ENCODE peak calls at places on chromosome 11, in eight cellular contexts. P is iPS DF 6.9, K is osteoblast, M is uterus, B is fibroblast of lung, H is spleen, I is mammary epithelial cell, S is ovary. E is an unnamed sample.

GRCh38 chr11:77187105-77187750 is 59.2 kb downstream of the MYO7A start:
- DNase-seq in P (no peak), K (no peak), M (no peak), B (no peak), H (no peak), I (no peak), S (no peak), E (no peak)

GRCh38 chr11:107606122-107606521 is 15.2 kb downstream of the ELMOD1 start:
- DNase-seq in P (no peak), K (peak; percentile 17), M (no peak), B (no peak), H (no peak), I (no peak), S (no peak), E (no peak)

GRCh38 chr11:47021965-47022364 is 85.4 kb downstream of the CSTPP1 start:
- DNase-seq in P (no peak), K (no peak), M (no peak), B (no peak), H (no peak), I (no peak), S (no peak), E (no peak)

GRCh38 chr11:38553033-38553432 is 1955.0 kb upstream of the RAG2 start:
- DNase-seq in P (no peak), K (no peak), M (no peak), B (peak; percentile 50), H (no peak), I (no peak), S (no peak), E (no peak)

GRCh38 chr11:134032501-134033091 is 36.3 kb upstream of the JAM3 start:
- DNase-seq in P (no peak), K (no peak), M (no peak), B (peak; percentile 20), H (no peak), I (no peak), S (peak; percentile 25), E (no peak)

GRCh38 chr11:47995318-47995717 is 15.0 kb downstream of the PTPRJ start:
- DNase-seq in P (no peak), K (no peak), M (no peak), B (no peak), H (peak; percentile 7), I (no peak), S (no peak), E (no peak)

GRCh38 chr11:848988-849824 is 6.6 kb downstream of the TSPAN4 start:
- DNase-seq in P (no peak), K (peak; percentile 95), M (peak; percentile 66), B (no peak), H (no peak), I (no peak), S (peak; percentile 61), E (peak; percentile 57)

GRCh38 chr11:91296628-91297027 is 928.0 kb upstream of the FAT3 start:
- DNase-seq in P (no peak), K (no peak), M (no peak), B (no peak), H (no peak), I (peak; percentile 16), S (no peak), E (no peak)

GRCh38 chr11:70552441-70553150 is 154.3 kb downstream of the CTTN start:
- DNase-seq in P (no peak), K (peak; percentile 70), M (no peak), B (no peak), H (peak; percentile 23), I (no peak), S (no peak), E (no peak)

GRCh38 chr11:132024587-132025295 is 654.3 kb downstream of the NTM start:
- DNase-seq in P (no peak), K (peak; percentile 87), M (no peak), B (peak; percentile 92), H (no peak), I (peak; percentile 95), S (no peak), E (no peak)

DNA sequence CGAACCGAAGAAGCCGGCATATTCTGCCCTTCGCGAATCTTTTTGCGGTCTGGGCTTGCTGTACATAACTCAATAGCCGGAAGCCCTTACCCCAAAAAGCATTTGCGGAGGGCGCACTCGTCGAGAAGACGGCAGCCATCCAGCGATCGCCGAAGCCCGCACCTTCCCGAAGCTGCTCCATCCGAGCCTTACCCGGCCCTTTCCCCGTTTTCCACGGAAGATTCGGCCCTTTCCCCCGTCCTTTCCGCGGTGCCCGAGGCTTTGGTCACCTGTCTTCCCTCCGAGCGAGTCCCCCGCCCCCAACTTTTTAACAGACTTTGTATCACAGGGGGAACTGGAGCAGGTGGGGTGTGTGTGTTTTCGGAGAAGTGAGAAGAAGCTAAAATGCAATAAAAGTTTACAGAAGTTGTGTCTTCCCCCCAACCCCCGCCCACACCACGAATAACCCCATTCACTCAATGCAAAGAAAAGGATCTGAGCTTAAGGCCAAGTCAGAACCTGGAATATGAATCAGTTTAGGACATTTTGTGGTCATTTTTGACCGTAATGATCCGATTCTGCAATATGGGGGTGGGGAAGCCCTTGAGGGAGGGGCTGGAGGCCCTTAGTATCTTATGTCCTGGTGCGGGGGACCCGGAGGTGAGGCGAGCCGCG is 99.0 kb upstream of the HSD17B12 start:
- DNase-seq in P (no peak), K (peak; percentile 85), M (no peak), B (no peak), H (no peak), I (no peak), S (no peak), E (no peak)
- H3K27me3 ChIP-seq in P (peaks cover 60% of the 10 kb centered on the region), K (peaks cover 84% of the 10 kb centered on the region), M (peaks cover 23% of the 10 kb centered on the region), B (peaks cover 65% of the 10 kb centered on the region), H (peaks cover 66% of the 10 kb centered on the region), I (peaks cover 58% of the 10 kb centered on the region), S (no peaks in the 10 kb centered on the region), E (peaks cover 100% of the 10 kb centered on the region)

GRCh38 chr11:57427692-57428082 is 766 bp upstream of the SLC43A3 start:
- DNase-seq in P (no peak), K (no peak), M (peak; percentile 89), B (peak; percentile 74), H (no peak), I (no peak), S (peak; percentile 87), E (peak; percentile 55)

GRCh38 chr11:57426754-57427691 is at the start of gene SLC43A3:
- DNase-seq in P (no peak), K (peak; percentile 89), M (peak; percentile 84), B (peak; percentile 92), H (peak; percentile 93), I (peak; percentile 93), S (peak; percentile 85), E (peak; percentile 77)

GRCh38 chr11:57424802-57425564 is 1.9 kb downstream of the SLC43A3 start:
- DNase-seq in P (no peak), K (peak; percentile 89), M (peak; percentile 71), B (peak; percentile 87), H (peak; percentile 87), I (peak; percentile 81), S (peak; percentile 63), E (peak; percentile 85)

GRCh38 chr11:57425565-57426438 is 1.1 kb downstream of the SLC43A3 start:
- DNase-seq in P (no peak), K (no peak), M (peak; percentile 71), B (peak; percentile 30), H (peak; percentile 79), I (peak; percentile 36), S (peak; percentile 63), E (peak; percentile 64)

DNA sequence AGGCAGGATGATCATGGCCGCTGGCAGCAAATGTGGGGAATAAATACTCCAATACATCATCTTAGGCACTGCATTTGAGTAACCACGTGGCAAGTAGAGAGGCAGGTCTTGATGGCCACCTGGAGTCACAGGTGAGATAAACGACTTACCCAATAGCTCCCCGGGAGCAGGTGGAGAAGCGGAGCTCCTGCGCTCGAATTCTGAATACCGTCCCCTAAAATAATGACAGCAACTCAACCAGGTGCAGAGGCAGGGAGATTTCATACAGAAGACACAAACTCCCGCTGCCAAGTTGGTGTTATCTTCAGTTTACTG is 525 bp downstream of the SLC43A3 start:
- DNase-seq in P (no peak), K (no peak), M (no peak), B (no peak), H (no peak), I (no peak), S (no peak), E (no peak)
- H3K4me1 ChIP-seq in P (peaks cover 3% of the 10 kb centered on the region), K (peaks cover 45% of the 10 kb centered on the region), M (no peaks in the 10 kb centered on the region), B (peaks cover 40% of the 10 kb centered on the region), H (peaks cover 46% of the 10 kb centered on the region), I (peaks cover 43% of the 10 kb centered on the region), S (peaks cover 23% of the 10 kb centered on the region), E (peaks cover 43% of the 10 kb centered on the region)

GRCh38 chr11:2442554-2442953 is 1.8 kb downstream of the TRPM5 start:
- DNase-seq in P (no peak), K (no peak), M (no peak), B (no peak), H (no peak), I (no peak), S (no peak), E (no peak)

GRCh38 chr11:2440646-2441045 is 3.7 kb downstream of the TRPM5 start:
- DNase-seq in P (no peak), K (peak; percentile 73), M (no peak), B (no peak), H (peak; percentile 67), I (no peak), S (no peak), E (no peak)

GRCh38 chr11:2441171-2441570 is 3.1 kb downstream of the TRPM5 start:
- DNase-seq in P (no peak), K (peak; percentile 9), M (no peak), B (no peak), H (peak; percentile 69), I (no peak), S (no peak), E (peak; percentile 8)

GRCh38 chr11:2437516-2437915 is 6.8 kb downstream of the TRPM5 start:
- DNase-seq in P (no peak), K (peak; percentile 45), M (no peak), B (no peak), H (no peak), I (no peak), S (no peak), E (no peak)

GRCh38 chr11:2439820-2440219 is 4.5 kb downstream of the TRPM5 start:
- DNase-seq in P (no peak), K (peak; percentile 29), M (no peak), B (no peak), H (no peak), I (no peak), S (no peak), E (no peak)
- H3K27ac ChIP-seq in P (no peak overlapping the region), K (no peak overlapping the region), M (no peak overlapping the region), B (no peak overlapping the region), H (no peak overlapping the region), I (no peak overlapping the region), S (no peak overlapping the region), E (no peak overlapping the region)

GRCh38 chr11:64720640-64721358 is 2.2 kb downstream of the NRXN2 start:
- DNase-seq in P (no peak), K (peak; percentile 78), M (no peak), B (no peak), H (peak; percentile 58), I (no peak), S (no peak), E (no peak)
- H3K27me3 ChIP-seq in P (peaks cover 7% of the 10 kb centered on the region), K (peaks cover 33% of the 10 kb centered on the region), M (peaks cover 8% of the 10 kb centered on the region), B (peaks cover 13% of the 10 kb centered on the region), H (peaks cover 16% of the 10 kb centered on the region), I (no peaks in the 10 kb centered on the region), S (no peaks in the 10 kb centered on the region), E (peaks cover 71% of the 10 kb centered on the region)

GRCh38 chr11:119337581-119338317 is 2.9 kb downstream of the C1QTNF5 start:
- DNase-seq in P (no peak), K (peak; percentile 96), M (no peak), B (peak; percentile 82), H (peak; percentile 66), I (no peak), S (no peak), E (no peak)
- H3K4me1 ChIP-seq in P (peaks cover 18% of the 10 kb centered on the region), K (peaks cover 51% of the 10 kb centered on the region), M (no peaks in the 10 kb centered on the region), B (peaks cover 31% of the 10 kb centered on the region), H (peaks cover 83% of the 10 kb centered on the region), I (peaks cover 29% of the 10 kb centered on the region), S (peaks cover 10% of the 10 kb centered on the region), E (peaks cover 62% of the 10 kb centered on the region)

GRCh38 chr11:30392977-30393376 is 70.1 kb downstream of the ARL14EP start:
- DNase-seq in P (no peak), K (no peak), M (no peak), B (no peak), H (no peak), I (no peak), S (no peak), E (no peak)
- H3K27ac ChIP-seq in P (no peak overlapping the region), K (no peak overlapping the region), M (no peak overlapping the region), B (no peak overlapping the region), H (no peak overlapping the region), I (no peak overlapping the region), S (no peak overlapping the region), E (no peak overlapping the region)

E was measured in heart right ventricle.